ENCODE peak calls at places on chromosomes 16 and 17, in five cellular contexts. Y is HS-5, L is iPS-NIHi11, M is endothelial cell, K is breast epithelium. G is an unnamed sample.
A peak's percentile ranks its signal among the peaks of the same experiment; 100 is the strongest.

GRCh38 chr16:15572329-15573001 is 70.5 kb downstream of the MARF1 start:
- DNase-seq in K (no peak), L (no peak), M (no peak), Y (peak; percentile 39), G (peak; percentile 93)

GRCh38 chr17:34644941-34645550 is 65.7 kb downstream of the TMEM132E start:
- DNase-seq in M (no peak), K (no peak), Y (no peak), L (no peak), G (no peak)

GRCh38 chr16:67206838-67207115 is 7.8 kb downstream of the ELMO3 start:
- DNase-seq in Y (no peak), K (no peak), M (no peak), L (peak; percentile 30), G (peak; percentile 41)

GRCh38 chr16:14202697-14203096 is 131.6 kb downstream of the MRTFB start:
- DNase-seq in K (no peak), L (no peak), M (no peak), Y (no peak), G (peak; percentile 21)

GRCh38 chr17:51604299-51605020 is 344.1 kb downstream of the UTP18 start:
- DNase-seq in L (no peak), M (no peak), Y (no peak), K (no peak), G (no peak)

GRCh38 chr16:23072769-23073549 is 76.3 kb downstream of the USP31 start:
- DNase-seq in K (peak; percentile 47), M (no peak), Y (no peak), L (no peak), G (peak; percentile 24)

GRCh38 chr17:49739662-49740271 is 24.2 kb downstream of the FAM117A start:
- DNase-seq in L (no peak), K (peak; percentile 77), M (no peak), Y (no peak), G (peak; percentile 31)

GRCh38 chr16:56262148-56262878 is 71.0 kb downstream of the GNAO1 start:
- DNase-seq in L (no peak), Y (no peak), K (no peak), M (no peak), G (no peak)

GRCh38 chr16:3759736-3760135 is 42.4 kb upstream of the TRAP1 start:
- DNase-seq in K (no peak), L (no peak), Y (no peak), M (no peak), G (no peak)

GRCh38 chr17:60381958-60382357 is 10.0 kb downstream of the USP32 start:
- DNase-seq in M (no peak), Y (no peak), K (no peak), L (no peak), G (no peak)

GRCh38 chr17:37826497-37827115 is 81.7 kb upstream of the HNF1B start:
- DNase-seq in M (no peak), K (no peak), Y (no peak), L (no peak), G (no peak)

GRCh38 chr16:56475226-56475625 is 23.9 kb downstream of the OGFOD1 start:
- DNase-seq in K (no peak), M (no peak), Y (no peak), L (peak; percentile 24), G (no peak)

GRCh38 chr17:69547947-69548346 is 133.4 kb downstream of the MAP2K6 start:
- DNase-seq in L (no peak), Y (no peak), M (no peak), K (no peak), G (no peak)

GRCh38 chr16:89368604-89369249 is 121.6 kb downstream of the ANKRD11 start:
- DNase-seq in Y (no peak), M (no peak), L (no peak), K (no peak), G (no peak)

GRCh38 chr16:14180431-14181059 is 109.4 kb downstream of the MRTFB start:
- DNase-seq in L (peak; percentile 29), Y (no peak), M (no peak), K (no peak), G (peak; percentile 54)

GRCh38 chr16:11090947-11091785 is 146.8 kb downstream of the CLEC16A start:
- DNase-seq in K (no peak), Y (no peak), L (no peak), M (no peak), G (no peak)

GRCh38 chr17:81309140-81309858 is 14.2 kb upstream of the SLC38A10 start:
- DNase-seq in L (peak; percentile 86), M (peak; percentile 47), Y (no peak), K (peak; percentile 85), G (peak; percentile 68)

GRCh38 chr16:15502041-15502725 is 67.8 kb downstream of the BMERB1 start:
- DNase-seq in Y (peak; percentile 86), L (peak; percentile 46), K (no peak), M (no peak), G (peak; percentile 93)

GRCh38 chr17:43891851-43892671 is 15.3 kb downstream of the MPP2 start:
- DNase-seq in Y (no peak), K (no peak), L (peak; percentile 49), M (no peak), G (peak; percentile 15)

GRCh38 chr17:75571197-75571884 is 16.3 kb upstream of the MYO15B start:
- DNase-seq in Y (no peak), M (peak; percentile 28), L (no peak), K (no peak), G (no peak)

GRCh38 chr17:17345686-17346427 is 42.7 kb downstream of the NT5M start:
- DNase-seq in M (no peak), K (no peak), Y (no peak), L (peak; percentile 7), G (no peak)

GRCh38 chr17:21294321-21295035 is 10.0 kb downstream of the MAP2K3 start:
- DNase-seq in K (no peak), Y (no peak), M (no peak), L (no peak), G (no peak)

GRCh38 chr17:37170881-37171460 is 204.8 kb upstream of the C17orf78 start:
- DNase-seq in L (no peak), M (no peak), Y (no peak), K (no peak), G (no peak)

GRCh38 chr17:60602871-60603270 is 2.9 kb downstream of the PPM1D start:
- DNase-seq in Y (no peak), K (no peak), M (no peak), L (no peak), G (no peak)

GRCh38 chr16:4133897-4134372 is 17.7 kb upstream of the ADCY9 start:
- DNase-seq in K (no peak), M (no peak), Y (no peak), L (peak; percentile 57), G (no peak)

GRCh38 chr17:7081341-7082062 is 1.5 kb upstream of the CLEC10A start:
- DNase-seq in K (no peak), M (no peak), L (peak; percentile 50), Y (no peak), G (no peak)

GRCh38 chr16:85423631-85424030 is 189.5 kb upstream of the GSE1 start:
- DNase-seq in L (no peak), M (peak; percentile 1), K (no peak), Y (no peak), G (no peak)

GRCh38 chr16:3950343-3951193 is 70.1 kb upstream of the CREBBP start:
- DNase-seq in L (no peak), M (no peak), Y (peak; percentile 72), K (peak; percentile 53), G (peak; percentile 98)

GRCh38 chr17:31310877-31311276 is 3.0 kb downstream of the EVI2B start:
- DNase-seq in K (no peak), L (no peak), M (no peak), Y (no peak), G (no peak)

GRCh38 chr17:39239640-39240314 is 14.0 kb upstream of the STAC2 start:
- DNase-seq in M (peak; percentile 71), K (peak; percentile 66), L (peak; percentile 87), Y (no peak), G (no peak)

GRCh38 chr17:65191805-65192740 is 54.9 kb downstream of the RGS9 start:
- DNase-seq in Y (peak; percentile 70), K (no peak), M (no peak), L (peak; percentile 53), G (peak; percentile 54)

GRCh38 chr17:66299721-66300120 is 2.7 kb upstream of the PRKCA start:
- DNase-seq in K (no peak), Y (no peak), M (no peak), L (no peak), G (peak; percentile 63)

GRCh38 chr17:40307691-40308289 is 1.2 kb upstream of the RARA start:
- DNase-seq in L (no peak), K (no peak), Y (no peak), M (no peak), G (no peak)